ENCODE peak calls at places on chromosomes 2 and 18, in ten cellular contexts. L is tibial artery; V is skeletal muscle cell; A is AG10803; J is HCT116; N is epithelial cell of esophagus; O is fibroblast of lung; Y is foreskin fibroblast; Z is CD8-positive, alpha-beta T cell; E is IMR-90. F is an unnamed sample.
A peak's percentile ranks its signal among the peaks of the same experiment; 100 is the strongest.

GRCh38 chr2:58686757-58687156 is 445.6 kb upstream of the FANCL start:
- DNase-seq in L (no peak), V (no peak), A (no peak), J (no peak), N (no peak), O (no peak), Y (no peak), Z (no peak), E (no peak), F (no peak)

GRCh38 chr2:40658917-40659316 is 207.0 kb upstream of the SLC8A1 start:
- DNase-seq in L (no peak), V (no peak), A (peak; percentile 29), J (no peak), N (peak; percentile 40), O (peak; percentile 38), Y (peak; percentile 51), Z (no peak), E (peak; percentile 40), F (peak; percentile 10)

GRCh38 chr2:188291142-188291616 is 495 bp upstream of the GULP1 start:
- DNase-seq in L (no peak), V (no peak), A (no peak), J (no peak), N (no peak), O (peak; percentile 51), Y (peak; percentile 60), Z (no peak), E (peak; percentile 41), F (no peak)

GRCh38 chr18:13834501-13835015 is 10.6 kb downstream of the MC5R start:
- DNase-seq in L (no peak), V (no peak), A (no peak), J (no peak), N (no peak), O (no peak), Y (no peak), Z (no peak), E (no peak), F (no peak)

GRCh38 chr18:39799010-39799409 is 2156.0 kb upstream of the PIK3C3 start:
- DNase-seq in L (no peak), V (no peak), A (peak; percentile 27), J (no peak), N (peak; percentile 75), O (peak; percentile 57), Y (peak; percentile 50), Z (no peak), E (no peak), F (no peak)

GRCh38 chr2:218853766-218854165 is 5.8 kb upstream of the WNT6 start:
- DNase-seq in L (no peak), V (no peak), A (peak; percentile 30), J (no peak), N (peak; percentile 66), O (no peak), Y (peak; percentile 43), Z (no peak), E (peak; percentile 13), F (no peak)

GRCh38 chr18:57655740-57656139 is 34.1 kb upstream of the NARS1 start:
- DNase-seq in L (no peak), V (no peak), A (no peak), J (no peak), N (no peak), O (no peak), Y (no peak), Z (no peak), E (no peak), F (no peak)

GRCh38 chr2:176085861-176086771 is 2.4 kb upstream of the EVX2 start:
- DNase-seq in L (no peak), V (no peak), A (peak; percentile 26), J (peak; percentile 13), N (peak; percentile 43), O (peak; percentile 39), Y (peak; percentile 76), Z (no peak), E (peak; percentile 34), F (no peak)

GRCh38 chr18:11741505-11742145 is 52.6 kb downstream of the GNAL start:
- DNase-seq in L (no peak), V (no peak), A (no peak), J (peak; percentile 23), N (peak; percentile 41), O (peak; percentile 3), Y (no peak), Z (no peak), E (no peak), F (no peak)

GRCh38 chr2:64624862-64625261 is 28.9 kb downstream of the SERTAD2 start:
- DNase-seq in L (no peak), V (no peak), A (no peak), J (no peak), N (no peak), O (no peak), Y (no peak), Z (no peak), E (no peak), F (no peak)

GRCh38 chr2:134668821-134669220 is 50.0 kb downstream of the TMEM163 start:
- DNase-seq in L (no peak), V (no peak), A (no peak), J (no peak), N (no peak), O (no peak), Y (no peak), Z (peak; percentile 93), E (no peak), F (no peak)

GRCh38 chr2:118718921-118719320 is 128.5 kb downstream of the EN1 start:
- DNase-seq in L (no peak), V (no peak), A (no peak), J (no peak), N (peak; percentile 83), O (no peak), Y (no peak), Z (no peak), E (no peak), F (no peak)

GRCh38 chr2:85564144-85564563 is 2.9 kb upstream of the GGCX start:
- DNase-seq in L (no peak), V (no peak), A (no peak), J (no peak), N (no peak), O (no peak), Y (no peak), Z (no peak), E (no peak), F (no peak)

GRCh38 chr2:109268916-109269315 is 139.9 kb downstream of the SH3RF3 start:
- DNase-seq in L (no peak), V (no peak), A (no peak), J (no peak), N (no peak), O (no peak), Y (no peak), Z (no peak), E (no peak), F (no peak)

GRCh38 chr2:23506460-23507266 is 121.7 kb downstream of the KLHL29 start:
- DNase-seq in L (no peak), V (no peak), A (no peak), J (no peak), N (no peak), O (no peak), Y (no peak), Z (no peak), E (no peak), F (no peak)

GRCh38 chr2:105959357-105959756 is 214.6 kb downstream of the NCK2 start:
- DNase-seq in L (no peak), V (no peak), A (peak; percentile 3), J (no peak), N (no peak), O (no peak), Y (no peak), Z (no peak), E (no peak), F (no peak)
- H3K4me3 ChIP-seq in L (no peak overlapping the region), V (no peak overlapping the region), A (no peak overlapping the region), J (no peak overlapping the region), N (no peak overlapping the region), O (no peak overlapping the region), Y (no peak overlapping the region), Z (no peak overlapping the region), E (no peak overlapping the region), F (no peak overlapping the region)

GRCh38 chr18:59051470-59052165 is 88.1 kb upstream of the SEC11C start:
- DNase-seq in L (peak; percentile 63), V (peak; percentile 48), A (no peak), J (no peak), N (no peak), O (peak; percentile 15), Y (peak; percentile 36), Z (no peak), E (no peak), F (no peak)
- H3K4me3 ChIP-seq in L (no peak overlapping the region), V (no peak overlapping the region), A (no peak overlapping the region), J (no peak overlapping the region), N (no peak overlapping the region), O (no peak overlapping the region), Y (no peak overlapping the region), Z (no peak overlapping the region), E (no peak overlapping the region), F (no peak overlapping the region)

GRCh38 chr2:173999272-173999671 is 34.1 kb upstream of the SP3 start:
- DNase-seq in L (peak; percentile 57), V (no peak), A (no peak), J (no peak), N (no peak), O (no peak), Y (no peak), Z (no peak), E (no peak), F (no peak)

GRCh38 chr2:173997269-173997668 is 32.1 kb upstream of the SP3 start:
- DNase-seq in L (peak; percentile 97), V (no peak), A (peak; percentile 88), J (no peak), N (peak; percentile 29), O (peak; percentile 82), Y (peak; percentile 74), Z (no peak), E (peak; percentile 45), F (no peak)

GRCh38 chr2:173997779-173998178 is 32.6 kb upstream of the SP3 start:
- DNase-seq in L (no peak), V (no peak), A (no peak), J (no peak), N (no peak), O (peak; percentile 68), Y (peak; percentile 35), Z (no peak), E (peak; percentile 62), F (no peak)

GRCh38 chr2:173998386-173998785 is 33.2 kb upstream of the SP3 start:
- DNase-seq in L (peak; percentile 64), V (no peak), A (no peak), J (no peak), N (no peak), O (no peak), Y (peak; percentile 34), Z (no peak), E (no peak), F (no peak)

DNA sequence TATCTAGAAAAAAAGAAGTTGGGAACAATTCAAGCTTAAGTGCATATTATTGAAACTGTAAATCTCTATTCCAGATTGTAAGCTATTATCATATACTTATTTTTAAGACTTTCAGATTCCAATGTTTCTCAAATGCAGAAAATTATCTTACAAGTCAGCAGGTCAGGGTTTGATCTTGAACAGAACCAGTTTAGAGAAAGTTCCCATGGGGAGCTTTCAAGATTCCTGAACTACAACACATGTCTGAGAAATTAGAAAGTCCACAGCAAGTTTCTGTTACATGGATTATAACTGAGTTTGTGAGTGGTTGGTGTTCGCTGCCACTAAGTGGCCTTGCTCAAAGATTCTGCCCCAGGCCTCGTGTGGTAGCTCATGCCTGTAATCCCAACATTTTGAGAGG is 31.6 kb upstream of the SP3 start:
- DNase-seq in L (no peak), V (no peak), A (no peak), J (no peak), N (no peak), O (no peak), Y (no peak), Z (no peak), E (no peak), F (no peak)
- H3K4me3 ChIP-seq in L (no peak overlapping the region), V (no peak overlapping the region), A (no peak overlapping the region), J (no peak overlapping the region), N (no peak overlapping the region), O (no peak overlapping the region), Y (no peak overlapping the region), Z (no peak overlapping the region), E (no peak overlapping the region), F (no peak overlapping the region)

GRCh38 chr2:239266436-239266770 is 134.4 kb downstream of the HDAC4 start:
- DNase-seq in L (no peak), V (no peak), A (no peak), J (no peak), N (no peak), O (no peak), Y (no peak), Z (no peak), E (no peak), F (no peak)
- H3K4me3 ChIP-seq in L (no peak overlapping the region), V (no peak overlapping the region), A (no peak overlapping the region), J (peak overlapping the region; percentile 44), N (no peak overlapping the region), O (no peak overlapping the region), Y (no peak overlapping the region), Z (peak overlapping the region; percentile 62), E (no peak overlapping the region), F (no peak overlapping the region)